ENCODE peak calls at places on chromosomes 6 and 20, in eight cellular contexts. One of them, this sample, is unnamed.

GRCh38 chr6:146894624-146895023 is 295.9 kb downstream of the ADGB start:
- DNase-seq in tibial artery: no peak
- DNase-seq in mesendoderm: no peak
- DNase-seq in small intestine: no peak
- DNase-seq in CD8-positive, alpha-beta memory T cell: no peak
- DNase-seq in GM23338: no peak
- DNase-seq in fibroblast of lung: no peak
- DNase-seq in psoas muscle: no peak
- DNase-seq in this sample: no peak

GRCh38 chr6:169766921-169767736 is 15.7 kb downstream of the ERMARD start:
- DNase-seq in GM23338: no peak
- DNase-seq in CD8-positive, alpha-beta memory T cell: no peak
- DNase-seq in tibial artery: no peak
- DNase-seq in mesendoderm: no peak
- DNase-seq in small intestine: peak; percentile 80
- DNase-seq in psoas muscle: no peak
- DNase-seq in fibroblast of lung: no peak
- DNase-seq in this sample: no peak

GRCh38 chr20:59525500-59526241 is 78.7 kb upstream of the PHACTR3 start:
- DNase-seq in fibroblast of lung: peak; percentile 12
- DNase-seq in small intestine: peak; percentile 31
- DNase-seq in GM23338: peak; percentile 90
- DNase-seq in tibial artery: no peak
- DNase-seq in psoas muscle: peak; percentile 64
- DNase-seq in mesendoderm: peak; percentile 71
- DNase-seq in CD8-positive, alpha-beta memory T cell: no peak
- DNase-seq in this sample: peak; percentile 84

GRCh38 chr6:170292778-170293164 is 1.9 kb upstream of the DLL1 start:
- DNase-seq in psoas muscle: no peak
- DNase-seq in tibial artery: no peak
- DNase-seq in GM23338: no peak
- DNase-seq in mesendoderm: peak; percentile 71
- DNase-seq in fibroblast of lung: no peak
- DNase-seq in CD8-positive, alpha-beta memory T cell: no peak
- DNase-seq in small intestine: no peak
- DNase-seq in this sample: no peak

GRCh38 chr6:31736768-31737314 is 511 bp upstream of the CLIC1 start:
- DNase-seq in mesendoderm: no peak
- DNase-seq in tibial artery: no peak
- DNase-seq in small intestine: no peak
- DNase-seq in CD8-positive, alpha-beta memory T cell: no peak
- DNase-seq in psoas muscle: no peak
- DNase-seq in GM23338: no peak
- DNase-seq in fibroblast of lung: no peak
- DNase-seq in this sample: peak; percentile 74

GRCh38 chr6:126170875-126171489 is 168.9 kb upstream of the CENPW start:
- DNase-seq in GM23338: peak; percentile 83
- DNase-seq in tibial artery: no peak
- DNase-seq in mesendoderm: peak; percentile 62
- DNase-seq in CD8-positive, alpha-beta memory T cell: no peak
- DNase-seq in psoas muscle: no peak
- DNase-seq in fibroblast of lung: no peak
- DNase-seq in small intestine: peak; percentile 69
- DNase-seq in this sample: no peak

GRCh38 chr6:105359419-105360366 is 43.2 kb downstream of the PREP start:
- DNase-seq in CD8-positive, alpha-beta memory T cell: no peak
- DNase-seq in psoas muscle: no peak
- DNase-seq in tibial artery: no peak
- DNase-seq in mesendoderm: peak; percentile 38
- DNase-seq in GM23338: no peak
- DNase-seq in small intestine: no peak
- DNase-seq in fibroblast of lung: peak; percentile 96
- DNase-seq in this sample: no peak

GRCh38 chr20:32132911-32133549 is 23.5 kb downstream of the TM9SF4 start:
- DNase-seq in tibial artery: no peak
- DNase-seq in mesendoderm: no peak
- DNase-seq in fibroblast of lung: no peak
- DNase-seq in GM23338: no peak
- DNase-seq in CD8-positive, alpha-beta memory T cell: no peak
- DNase-seq in psoas muscle: no peak
- DNase-seq in small intestine: no peak
- DNase-seq in this sample: no peak

GRCh38 chr6:7146079-7146828 is 38.5 kb downstream of the RREB1 start:
- DNase-seq in psoas muscle: peak; percentile 73
- DNase-seq in mesendoderm: peak; percentile 58
- DNase-seq in CD8-positive, alpha-beta memory T cell: no peak
- DNase-seq in tibial artery: peak; percentile 85
- DNase-seq in GM23338: peak; percentile 52
- DNase-seq in small intestine: peak; percentile 69
- DNase-seq in fibroblast of lung: peak; percentile 79
- DNase-seq in this sample: peak; percentile 79

GRCh38 chr6:38337819-38338465 is 301.8 kb downstream of the BTBD9 start:
- DNase-seq in fibroblast of lung: peak; percentile 70
- DNase-seq in GM23338: no peak
- DNase-seq in CD8-positive, alpha-beta memory T cell: no peak
- DNase-seq in tibial artery: no peak
- DNase-seq in mesendoderm: no peak
- DNase-seq in psoas muscle: no peak
- DNase-seq in small intestine: no peak
- DNase-seq in this sample: no peak

GRCh38 chr6:170260686-170261085 is 30.2 kb downstream of the DLL1 start:
- DNase-seq in CD8-positive, alpha-beta memory T cell: no peak
- DNase-seq in tibial artery: no peak
- DNase-seq in psoas muscle: no peak
- DNase-seq in fibroblast of lung: no peak
- DNase-seq in GM23338: no peak
- DNase-seq in mesendoderm: no peak
- DNase-seq in small intestine: no peak
- DNase-seq in this sample: peak; percentile 48

GRCh38 chr6:168155193-168155592 is 76.2 kb upstream of the FRMD1 start:
- DNase-seq in mesendoderm: no peak
- DNase-seq in psoas muscle: no peak
- DNase-seq in CD8-positive, alpha-beta memory T cell: no peak
- DNase-seq in tibial artery: no peak
- DNase-seq in GM23338: no peak
- DNase-seq in fibroblast of lung: peak; percentile 77
- DNase-seq in small intestine: no peak
- DNase-seq in this sample: no peak

GRCh38 chr6:3226422-3227362 is 761 bp downstream of the TUBB2B start:
- DNase-seq in fibroblast of lung: peak; percentile 67
- DNase-seq in tibial artery: no peak
- DNase-seq in psoas muscle: peak; percentile 63
- DNase-seq in mesendoderm: peak; percentile 81
- DNase-seq in GM23338: peak; percentile 73
- DNase-seq in CD8-positive, alpha-beta memory T cell: no peak
- DNase-seq in small intestine: no peak
- DNase-seq in this sample: peak; percentile 91

GRCh38 chr20:15627089-15627488 is 946.2 kb downstream of the KIF16B start:
- DNase-seq in psoas muscle: no peak
- DNase-seq in GM23338: no peak
- DNase-seq in fibroblast of lung: no peak
- DNase-seq in tibial artery: no peak
- DNase-seq in small intestine: no peak
- DNase-seq in mesendoderm: no peak
- DNase-seq in CD8-positive, alpha-beta memory T cell: no peak
- DNase-seq in this sample: no peak

GRCh38 chr6:3788408-3789017 is 37.0 kb upstream of the PXDC1 start:
- DNase-seq in psoas muscle: no peak
- DNase-seq in small intestine: no peak
- DNase-seq in fibroblast of lung: peak; percentile 35
- DNase-seq in CD8-positive, alpha-beta memory T cell: no peak
- DNase-seq in GM23338: no peak
- DNase-seq in tibial artery: no peak
- DNase-seq in mesendoderm: no peak
- DNase-seq in this sample: no peak

GRCh38 chr20:58117944-58118343 is 110.5 kb downstream of the ANKRD60 start:
- DNase-seq in fibroblast of lung: peak; percentile 67
- DNase-seq in psoas muscle: no peak
- DNase-seq in GM23338: no peak
- DNase-seq in tibial artery: no peak
- DNase-seq in small intestine: no peak
- DNase-seq in mesendoderm: no peak
- DNase-seq in CD8-positive, alpha-beta memory T cell: no peak
- DNase-seq in this sample: no peak

GRCh38 chr6:17790486-17790885 is 83.8 kb upstream of the NUP153 start:
- DNase-seq in tibial artery: no peak
- DNase-seq in fibroblast of lung: no peak
- DNase-seq in CD8-positive, alpha-beta memory T cell: no peak
- DNase-seq in psoas muscle: no peak
- DNase-seq in GM23338: no peak
- DNase-seq in mesendoderm: no peak
- DNase-seq in small intestine: no peak
- DNase-seq in this sample: no peak

GRCh38 chr20:63178889-63179751 is 36.8 kb downstream of the YTHDF1 start:
- DNase-seq in tibial artery: no peak
- DNase-seq in CD8-positive, alpha-beta memory T cell: peak; percentile 63
- DNase-seq in psoas muscle: peak; percentile 69
- DNase-seq in small intestine: peak; percentile 8
- DNase-seq in mesendoderm: peak; percentile 60
- DNase-seq in fibroblast of lung: no peak
- DNase-seq in GM23338: peak; percentile 53
- DNase-seq in this sample: peak; percentile 63

GRCh38 chr6:3522561-3523287 is 65.9 kb upstream of the SLC22A23 start:
- DNase-seq in GM23338: no peak
- DNase-seq in psoas muscle: no peak
- DNase-seq in tibial artery: no peak
- DNase-seq in mesendoderm: peak; percentile 77
- DNase-seq in fibroblast of lung: peak; percentile 80
- DNase-seq in CD8-positive, alpha-beta memory T cell: no peak
- DNase-seq in small intestine: no peak
- DNase-seq in this sample: no peak

DNA sequence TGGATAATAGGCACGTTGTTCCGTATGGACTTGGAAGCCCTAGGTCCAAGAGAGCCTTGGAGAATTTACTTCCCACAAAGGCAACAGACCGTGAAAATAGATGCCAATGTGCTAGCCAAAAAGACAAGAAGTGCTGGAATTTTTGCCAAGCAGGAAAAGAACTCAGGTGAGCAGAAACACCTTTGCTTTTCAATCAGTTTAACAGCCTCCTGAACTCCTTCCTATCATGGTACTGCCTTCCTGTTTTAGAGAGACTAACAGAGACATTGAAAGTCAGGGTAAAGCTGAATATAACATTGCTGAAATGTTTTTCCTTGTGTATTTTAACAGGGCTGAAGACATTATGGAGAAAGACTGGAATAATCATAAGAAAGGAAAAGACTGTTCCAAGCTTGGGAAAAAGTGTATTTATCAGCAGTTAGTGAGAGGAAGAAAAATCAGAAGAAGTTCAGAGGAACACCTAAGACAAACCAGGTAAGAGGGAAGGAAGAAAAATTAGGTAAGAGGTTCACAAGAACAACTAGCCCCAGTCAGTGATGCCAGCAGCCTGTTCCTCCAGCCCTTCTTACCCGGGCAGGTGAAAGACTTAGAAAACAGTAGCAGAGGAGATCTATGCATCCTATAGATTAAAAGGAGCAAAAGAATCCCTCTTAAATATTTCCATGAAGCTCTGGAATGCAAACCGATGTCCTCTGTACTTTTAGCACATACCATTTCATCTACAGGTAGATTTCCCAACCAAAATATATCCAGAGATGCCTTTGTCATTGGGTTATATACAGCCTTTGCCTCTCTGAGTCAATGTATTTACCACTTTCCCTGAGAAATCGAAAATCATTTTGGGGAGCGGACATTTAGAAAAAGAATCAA is 4.0 kb downstream of the EDN1 start:
- DNase-seq in fibroblast of lung: no peak
- DNase-seq in GM23338: no peak
- DNase-seq in psoas muscle: no peak
- DNase-seq in small intestine: no peak
- DNase-seq in CD8-positive, alpha-beta memory T cell: no peak
- DNase-seq in mesendoderm: no peak
- DNase-seq in tibial artery: no peak
- DNase-seq in this sample: no peak
- H3K4me1 ChIP-seq in fibroblast of lung: peaks cover 5% of the 10 kb centered on the region
- H3K4me1 ChIP-seq in GM23338: peaks cover 19% of the 10 kb centered on the region
- H3K4me1 ChIP-seq in psoas muscle: peaks cover 10% of the 10 kb centered on the region
- H3K4me1 ChIP-seq in small intestine: no peaks in the 10 kb centered on the region
- H3K4me1 ChIP-seq in CD8-positive, alpha-beta memory T cell: no peaks in the 10 kb centered on the region
- H3K4me1 ChIP-seq in mesendoderm: peaks cover 2% of the 10 kb centered on the region
- H3K4me1 ChIP-seq in tibial artery: no peaks in the 10 kb centered on the region
- H3K4me1 ChIP-seq in this sample: no peaks in the 10 kb centered on the region

GRCh38 chr6:130967502-130968469 is 95.3 kb downstream of the EPB41L2 start:
- DNase-seq in mesendoderm: no peak
- DNase-seq in tibial artery: no peak
- DNase-seq in psoas muscle: no peak
- DNase-seq in GM23338: no peak
- DNase-seq in fibroblast of lung: peak; percentile 48
- DNase-seq in CD8-positive, alpha-beta memory T cell: no peak
- DNase-seq in small intestine: no peak
- DNase-seq in this sample: no peak
- H3K27ac ChIP-seq in mesendoderm: no peak overlapping the region
- H3K27ac ChIP-seq in tibial artery: peak overlapping the region; percentile 64
- H3K27ac ChIP-seq in psoas muscle: peak overlapping the region; percentile 25
- H3K27ac ChIP-seq in GM23338: no peak overlapping the region
- H3K27ac ChIP-seq in fibroblast of lung: peak overlapping the region; percentile 46
- H3K27ac ChIP-seq in CD8-positive, alpha-beta memory T cell: no peak overlapping the region
- H3K27ac ChIP-seq in small intestine: no peak overlapping the region
- H3K27ac ChIP-seq in this sample: no peak overlapping the region

DNA sequence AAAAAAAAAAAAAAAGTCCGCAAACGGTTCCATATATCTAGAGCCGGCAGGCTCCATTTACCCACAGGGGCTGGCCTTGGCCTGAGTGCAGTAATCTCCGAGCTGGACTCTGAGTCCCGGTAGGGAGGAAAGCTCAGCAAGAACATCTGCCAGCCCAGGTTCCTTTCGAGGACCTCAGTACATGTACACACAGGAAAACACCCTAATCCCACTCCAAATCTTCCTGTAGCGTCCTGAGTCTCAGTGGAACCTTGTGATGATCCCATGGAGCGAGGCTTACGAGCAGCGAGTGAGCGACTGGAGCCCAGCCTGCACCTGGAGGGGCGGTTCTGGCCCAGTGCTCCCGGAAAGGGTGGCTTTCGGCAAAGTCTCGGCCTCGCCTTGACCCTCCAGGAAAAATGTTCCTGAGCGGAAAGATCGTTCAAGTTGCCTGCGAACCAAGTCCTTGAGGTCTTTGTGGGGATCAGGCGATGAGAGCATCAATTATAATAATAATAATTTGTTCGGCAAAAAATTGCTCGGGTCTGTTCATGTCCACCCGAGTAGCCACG is 32.1 kb downstream of the PRSS16 start:
- DNase-seq in GM23338: peak; percentile 63
- DNase-seq in fibroblast of lung: no peak
- DNase-seq in mesendoderm: peak; percentile 56
- DNase-seq in CD8-positive, alpha-beta memory T cell: no peak
- DNase-seq in psoas muscle: no peak
- DNase-seq in tibial artery: no peak
- DNase-seq in small intestine: no peak
- DNase-seq in this sample: no peak
- H3K4me3 ChIP-seq in GM23338: peak overlapping the region; percentile 76
- H3K4me3 ChIP-seq in fibroblast of lung: peak overlapping the region; percentile 76
- H3K4me3 ChIP-seq in mesendoderm: peak overlapping the region; percentile 81
- H3K4me3 ChIP-seq in CD8-positive, alpha-beta memory T cell: no peak overlapping the region
- H3K4me3 ChIP-seq in psoas muscle: no peak overlapping the region
- H3K4me3 ChIP-seq in tibial artery: no peak overlapping the region
- H3K4me3 ChIP-seq in small intestine: no peak overlapping the region
- H3K4me3 ChIP-seq in this sample: no peak overlapping the region

DNA sequence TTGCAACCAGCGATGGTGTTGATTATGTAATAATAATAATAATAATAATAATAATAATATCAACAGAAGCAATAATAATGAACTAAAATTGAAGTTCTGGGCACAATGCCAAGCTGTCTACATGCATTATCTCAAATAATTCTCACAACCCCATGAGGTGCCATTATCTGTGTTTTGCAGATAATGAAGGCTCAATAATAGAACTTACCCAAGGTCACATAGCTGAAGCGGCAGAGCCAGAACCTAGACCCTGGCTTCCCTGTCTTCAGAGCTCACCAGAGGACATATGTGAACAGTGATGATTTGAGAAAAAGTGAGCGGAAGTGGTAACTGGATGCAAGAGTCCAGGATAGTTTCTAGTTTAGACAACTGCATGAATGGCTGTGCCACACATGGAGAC is 91.0 kb downstream of the HIVEP1 start:
- DNase-seq in tibial artery: no peak
- DNase-seq in small intestine: no peak
- DNase-seq in fibroblast of lung: no peak
- DNase-seq in psoas muscle: no peak
- DNase-seq in mesendoderm: peak; percentile 11
- DNase-seq in GM23338: no peak
- DNase-seq in CD8-positive, alpha-beta memory T cell: no peak
- DNase-seq in this sample: no peak
- H3K4me1 ChIP-seq in tibial artery: no peaks in the 10 kb centered on the region
- H3K4me1 ChIP-seq in small intestine: peaks cover 2% of the 10 kb centered on the region
- H3K4me1 ChIP-seq in fibroblast of lung: no peaks in the 10 kb centered on the region
- H3K4me1 ChIP-seq in psoas muscle: no peaks in the 10 kb centered on the region
- H3K4me1 ChIP-seq in mesendoderm: no peaks in the 10 kb centered on the region
- H3K4me1 ChIP-seq in GM23338: no peaks in the 10 kb centered on the region
- H3K4me1 ChIP-seq in CD8-positive, alpha-beta memory T cell: peaks cover 10% of the 10 kb centered on the region
- H3K4me1 ChIP-seq in this sample: no peaks in the 10 kb centered on the region

This sample was measured in kidney.